ENCODE peak calls at places on chromosomes 11 and 22, in nine cellular contexts. One of them, this sample, is unnamed.
A peak's percentile ranks its signal among the peaks of the same experiment; 100 is the strongest.

GRCh38 chr11:35065566-35065965 is 73.4 kb upstream of the CD44 start:
- DNase-seq in hepatocyte: no peak
- DNase-seq in adrenal gland: no peak
- DNase-seq in transverse colon: no peak
- DNase-seq in fibroblast of lung: peak; percentile 29
- DNase-seq in tibial nerve: no peak
- DNase-seq in MM.1S: no peak
- DNase-seq in cardiac muscle cell: no peak
- DNase-seq in IMR-90: peak; percentile 59
- DNase-seq in this sample: no peak

GRCh38 chr11:58742981-58743880 is 11.5 kb upstream of the GLYAT start:
- DNase-seq in transverse colon: no peak
- DNase-seq in tibial nerve: no peak
- DNase-seq in hepatocyte: no peak
- DNase-seq in MM.1S: no peak
- DNase-seq in adrenal gland: no peak
- DNase-seq in IMR-90: no peak
- DNase-seq in cardiac muscle cell: no peak
- DNase-seq in fibroblast of lung: no peak
- DNase-seq in this sample: no peak

GRCh38 chr11:75355051-75355450 is 3.6 kb upstream of the ARRB1 start:
- DNase-seq in IMR-90: no peak
- DNase-seq in hepatocyte: no peak
- DNase-seq in adrenal gland: no peak
- DNase-seq in transverse colon: no peak
- DNase-seq in tibial nerve: no peak
- DNase-seq in cardiac muscle cell: no peak
- DNase-seq in MM.1S: no peak
- DNase-seq in fibroblast of lung: no peak
- DNase-seq in this sample: no peak

GRCh38 chr11:32932196-32932595 is 39.6 kb downstream of the QSER1 start:
- DNase-seq in adrenal gland: no peak
- DNase-seq in IMR-90: no peak
- DNase-seq in transverse colon: no peak
- DNase-seq in tibial nerve: no peak
- DNase-seq in cardiac muscle cell: no peak
- DNase-seq in fibroblast of lung: no peak
- DNase-seq in hepatocyte: no peak
- DNase-seq in MM.1S: no peak
- DNase-seq in this sample: no peak

GRCh38 chr11:94926698-94927237 is 46.6 kb downstream of the CWC15 start:
- DNase-seq in transverse colon: peak; percentile 43
- DNase-seq in hepatocyte: peak; percentile 49
- DNase-seq in tibial nerve: peak; percentile 85
- DNase-seq in MM.1S: no peak
- DNase-seq in fibroblast of lung: peak; percentile 98
- DNase-seq in IMR-90: peak; percentile 94
- DNase-seq in cardiac muscle cell: peak; percentile 98
- DNase-seq in adrenal gland: peak; percentile 85
- DNase-seq in this sample: peak; percentile 58

GRCh38 chr11:60762851-60763691 is 6.4 kb downstream of the MS4A15 start:
- DNase-seq in IMR-90: no peak
- DNase-seq in transverse colon: no peak
- DNase-seq in hepatocyte: peak; percentile 48
- DNase-seq in tibial nerve: no peak
- DNase-seq in adrenal gland: no peak
- DNase-seq in fibroblast of lung: no peak
- DNase-seq in MM.1S: peak; percentile 23
- DNase-seq in cardiac muscle cell: no peak
- DNase-seq in this sample: no peak

GRCh38 chr11:28107331-28107725 is 628 bp downstream of the KIF18A start:
- DNase-seq in MM.1S: peak; percentile 36
- DNase-seq in IMR-90: peak; percentile 37
- DNase-seq in transverse colon: no peak
- DNase-seq in cardiac muscle cell: peak; percentile 46
- DNase-seq in fibroblast of lung: no peak
- DNase-seq in hepatocyte: no peak
- DNase-seq in tibial nerve: no peak
- DNase-seq in adrenal gland: no peak
- DNase-seq in this sample: no peak

GRCh38 chr22:42972592-42973535 is 42.1 kb downstream of the PACSIN2 start:
- DNase-seq in IMR-90: no peak
- DNase-seq in MM.1S: no peak
- DNase-seq in hepatocyte: no peak
- DNase-seq in fibroblast of lung: no peak
- DNase-seq in cardiac muscle cell: no peak
- DNase-seq in adrenal gland: no peak
- DNase-seq in tibial nerve: no peak
- DNase-seq in transverse colon: peak; percentile 39
- DNase-seq in this sample: no peak

GRCh38 chr11:73320786-73321325 is 12.8 kb downstream of the ARHGEF17 start:
- DNase-seq in adrenal gland: no peak
- DNase-seq in fibroblast of lung: peak; percentile 65
- DNase-seq in cardiac muscle cell: peak; percentile 74
- DNase-seq in hepatocyte: no peak
- DNase-seq in tibial nerve: no peak
- DNase-seq in MM.1S: no peak
- DNase-seq in transverse colon: no peak
- DNase-seq in IMR-90: peak; percentile 40
- DNase-seq in this sample: no peak

GRCh38 chr22:48979482-48979881 is 848.2 kb downstream of the BRD1 start:
- DNase-seq in tibial nerve: no peak
- DNase-seq in transverse colon: no peak
- DNase-seq in adrenal gland: no peak
- DNase-seq in IMR-90: no peak
- DNase-seq in fibroblast of lung: no peak
- DNase-seq in MM.1S: no peak
- DNase-seq in cardiac muscle cell: no peak
- DNase-seq in hepatocyte: no peak
- DNase-seq in this sample: no peak

GRCh38 chr22:39472570-39473556 is 16.1 kb downstream of the MGAT3 start:
- DNase-seq in fibroblast of lung: no peak
- DNase-seq in transverse colon: peak; percentile 79
- DNase-seq in adrenal gland: no peak
- DNase-seq in hepatocyte: peak; percentile 75
- DNase-seq in IMR-90: no peak
- DNase-seq in cardiac muscle cell: peak; percentile 80
- DNase-seq in MM.1S: peak; percentile 89
- DNase-seq in tibial nerve: no peak
- DNase-seq in this sample: peak; percentile 43

DNA sequence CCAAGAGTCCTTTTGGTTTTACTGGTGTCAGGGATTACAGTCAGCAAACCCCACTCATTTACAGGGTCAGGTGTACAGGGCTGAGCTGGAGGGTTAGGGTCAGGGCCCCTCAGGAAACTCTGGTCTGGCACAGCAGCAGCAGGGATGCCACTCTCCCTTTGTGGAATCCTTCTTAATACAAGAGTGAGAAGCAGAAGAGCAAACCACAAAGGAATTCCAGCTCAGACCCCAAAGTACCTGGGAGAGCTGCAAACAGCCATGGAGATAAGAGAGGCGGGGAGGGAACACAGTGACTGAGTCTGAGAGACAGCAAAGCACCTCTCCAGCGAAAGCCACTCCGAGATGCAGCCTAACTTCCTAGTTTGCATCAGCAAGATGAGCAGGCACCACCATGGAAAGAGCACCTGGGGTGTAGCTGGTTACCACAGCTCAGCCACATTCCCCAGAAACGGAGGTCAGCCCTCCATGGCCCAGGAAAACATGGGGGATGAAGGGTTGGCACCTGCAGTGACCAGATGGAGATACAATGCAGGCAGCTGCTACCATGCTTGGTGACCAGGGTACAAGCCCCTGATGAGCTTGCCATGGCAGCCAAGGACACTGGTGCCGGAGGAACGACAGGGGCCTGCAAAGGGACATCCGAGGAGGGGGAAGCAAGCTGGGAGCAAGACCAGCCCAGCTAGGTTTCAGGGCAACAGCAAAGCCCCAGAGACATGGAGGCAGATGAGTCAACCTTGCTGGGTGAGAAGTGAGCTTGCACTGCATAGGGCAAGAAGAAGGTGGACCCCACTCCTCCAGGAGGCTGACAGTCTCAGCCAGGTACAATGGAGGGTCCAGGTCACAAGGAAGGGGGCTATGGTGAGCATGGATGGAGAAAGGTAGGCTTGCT is 3.9 kb downstream of the BET1L start:
- DNase-seq in transverse colon: no peak
- DNase-seq in MM.1S: no peak
- DNase-seq in hepatocyte: no peak
- DNase-seq in adrenal gland: peak; percentile 10
- DNase-seq in fibroblast of lung: no peak
- DNase-seq in tibial nerve: no peak
- DNase-seq in IMR-90: no peak
- DNase-seq in cardiac muscle cell: no peak
- DNase-seq in this sample: peak; percentile 9
- H3K4me1 ChIP-seq in transverse colon: peaks cover 14% of the 10 kb centered on the region
- H3K4me1 ChIP-seq in MM.1S: peaks cover 5% of the 10 kb centered on the region
- H3K4me1 ChIP-seq in hepatocyte: peaks cover 12% of the 10 kb centered on the region
- H3K4me1 ChIP-seq in adrenal gland: peaks cover 8% of the 10 kb centered on the region
- H3K4me1 ChIP-seq in fibroblast of lung: peaks cover 6% of the 10 kb centered on the region
- H3K4me1 ChIP-seq in tibial nerve: peaks cover 48% of the 10 kb centered on the region
- H3K4me1 ChIP-seq in IMR-90: peaks cover 9% of the 10 kb centered on the region
- H3K4me1 ChIP-seq in cardiac muscle cell: no peaks in the 10 kb centered on the region
- H3K4me1 ChIP-seq in this sample: peaks cover 12% of the 10 kb centered on the region

DNA sequence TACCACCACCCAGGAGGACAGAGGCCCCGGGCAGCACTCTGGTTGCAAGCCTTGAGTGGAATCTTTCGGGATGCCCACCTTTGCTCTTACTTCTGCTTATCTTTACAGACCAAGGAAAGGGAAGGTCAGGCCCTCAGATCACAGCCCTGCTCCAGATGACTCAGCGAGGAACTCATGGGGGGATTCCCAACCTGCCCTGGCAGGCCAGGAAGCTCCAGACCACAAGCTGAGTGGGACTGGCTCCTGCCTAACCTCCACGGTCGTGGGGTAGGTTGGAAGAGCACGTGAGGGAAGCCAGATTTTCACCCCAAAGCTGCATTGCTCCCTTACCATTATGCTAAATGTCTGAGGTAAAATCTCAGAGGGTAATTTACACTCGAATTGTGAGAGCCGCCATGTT is 11.8 kb downstream of the TBC1D10A start:
- DNase-seq in adrenal gland: no peak
- DNase-seq in MM.1S: no peak
- DNase-seq in hepatocyte: no peak
- DNase-seq in tibial nerve: no peak
- DNase-seq in transverse colon: no peak
- DNase-seq in cardiac muscle cell: no peak
- DNase-seq in IMR-90: peak; percentile 67
- DNase-seq in fibroblast of lung: no peak
- DNase-seq in this sample: no peak
- H3K4me1 ChIP-seq in adrenal gland: peaks cover 68% of the 10 kb centered on the region
- H3K4me1 ChIP-seq in MM.1S: peaks cover 16% of the 10 kb centered on the region
- H3K4me1 ChIP-seq in hepatocyte: peaks cover 35% of the 10 kb centered on the region
- H3K4me1 ChIP-seq in tibial nerve: peaks cover 97% of the 10 kb centered on the region
- H3K4me1 ChIP-seq in transverse colon: peaks cover 43% of the 10 kb centered on the region
- H3K4me1 ChIP-seq in cardiac muscle cell: peaks cover 11% of the 10 kb centered on the region
- H3K4me1 ChIP-seq in IMR-90: peaks cover 54% of the 10 kb centered on the region
- H3K4me1 ChIP-seq in fibroblast of lung: peaks cover 25% of the 10 kb centered on the region
- H3K4me1 ChIP-seq in this sample: peaks cover 67% of the 10 kb centered on the region

GRCh38 chr22:21613553-21614233 is 16.1 kb downstream of the YDJC start:
- DNase-seq in hepatocyte: no peak
- DNase-seq in tibial nerve: no peak
- DNase-seq in fibroblast of lung: no peak
- DNase-seq in MM.1S: no peak
- DNase-seq in transverse colon: no peak
- DNase-seq in cardiac muscle cell: no peak
- DNase-seq in IMR-90: no peak
- DNase-seq in adrenal gland: no peak
- DNase-seq in this sample: no peak
- H3K4me1 ChIP-seq in hepatocyte: no peaks in the 10 kb centered on the region
- H3K4me1 ChIP-seq in tibial nerve: peaks cover 10% of the 10 kb centered on the region
- H3K4me1 ChIP-seq in fibroblast of lung: no peaks in the 10 kb centered on the region
- H3K4me1 ChIP-seq in MM.1S: no peaks in the 10 kb centered on the region
- H3K4me1 ChIP-seq in transverse colon: no peaks in the 10 kb centered on the region
- H3K4me1 ChIP-seq in cardiac muscle cell: no peaks in the 10 kb centered on the region
- H3K4me1 ChIP-seq in IMR-90: peaks cover 3% of the 10 kb centered on the region
- H3K4me1 ChIP-seq in adrenal gland: no peaks in the 10 kb centered on the region
- H3K4me1 ChIP-seq in this sample: no peaks in the 10 kb centered on the region

GRCh38 chr11:45662096-45662664 is 3.2 kb downstream of the CHST1 start:
- DNase-seq in adrenal gland: no peak
- DNase-seq in MM.1S: no peak
- DNase-seq in tibial nerve: no peak
- DNase-seq in transverse colon: no peak
- DNase-seq in cardiac muscle cell: no peak
- DNase-seq in hepatocyte: no peak
- DNase-seq in IMR-90: no peak
- DNase-seq in fibroblast of lung: no peak
- DNase-seq in this sample: no peak

GRCh38 chr11:45664376-45665205 is 831 bp downstream of the CHST1 start:
- DNase-seq in tibial nerve: no peak
- DNase-seq in cardiac muscle cell: no peak
- DNase-seq in transverse colon: no peak
- DNase-seq in MM.1S: no peak
- DNase-seq in hepatocyte: no peak
- DNase-seq in adrenal gland: no peak
- DNase-seq in IMR-90: no peak
- DNase-seq in fibroblast of lung: no peak
- DNase-seq in this sample: no peak

GRCh38 chr11:45663486-45664375 is 1.7 kb downstream of the CHST1 start:
- DNase-seq in MM.1S: no peak
- DNase-seq in hepatocyte: no peak
- DNase-seq in cardiac muscle cell: no peak
- DNase-seq in adrenal gland: no peak
- DNase-seq in fibroblast of lung: no peak
- DNase-seq in IMR-90: peak; percentile 11
- DNase-seq in tibial nerve: no peak
- DNase-seq in transverse colon: no peak
- DNase-seq in this sample: no peak

GRCh38 chr11:45661417-45662055 is 3.9 kb downstream of the CHST1 start:
- DNase-seq in MM.1S: no peak
- DNase-seq in cardiac muscle cell: no peak
- DNase-seq in adrenal gland: no peak
- DNase-seq in IMR-90: no peak
- DNase-seq in transverse colon: no peak
- DNase-seq in hepatocyte: no peak
- DNase-seq in fibroblast of lung: no peak
- DNase-seq in tibial nerve: no peak
- DNase-seq in this sample: no peak

DNA sequence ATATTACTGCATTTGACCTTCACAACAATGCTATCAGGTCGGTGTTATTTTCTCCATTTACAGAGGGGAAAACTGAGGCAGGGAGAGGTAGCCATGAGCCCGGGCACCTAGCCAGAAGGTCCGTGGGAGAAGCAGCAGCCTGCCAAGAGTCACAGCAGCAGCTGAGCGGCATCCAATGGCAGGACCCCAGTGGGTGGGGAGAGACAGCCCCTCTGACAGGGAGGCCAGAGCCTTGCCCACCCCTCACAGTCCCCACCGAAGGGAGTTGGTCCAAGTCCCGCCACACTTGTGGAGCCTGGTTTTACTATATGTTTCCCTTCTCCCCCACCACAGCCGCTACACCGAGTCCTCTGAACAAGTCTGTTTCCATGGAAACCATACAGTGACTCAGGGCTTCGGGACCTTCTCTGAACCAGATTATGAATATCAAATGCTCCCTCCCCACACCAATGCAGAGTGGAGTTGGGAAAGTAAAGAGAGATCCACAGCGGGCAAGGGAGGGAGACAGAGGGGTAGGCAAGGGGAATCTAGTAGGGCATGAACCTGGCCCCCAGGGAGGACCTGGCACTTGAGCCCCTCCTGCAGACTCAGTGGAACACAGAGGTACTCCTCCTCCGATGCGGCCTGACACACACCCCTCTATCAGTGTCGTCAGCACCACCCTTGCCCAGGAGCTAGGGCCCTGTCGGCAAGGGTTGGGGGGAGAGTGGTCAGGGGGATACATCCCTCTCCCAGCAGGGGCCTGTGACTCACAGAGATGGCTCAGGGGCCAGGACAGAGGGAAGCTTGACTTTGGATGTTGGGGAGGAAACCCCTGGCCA is 2.5 kb downstream of the CHST1 start:
- DNase-seq in adrenal gland: no peak
- DNase-seq in hepatocyte: peak; percentile 76
- DNase-seq in fibroblast of lung: peak; percentile 88
- DNase-seq in MM.1S: peak; percentile 27
- DNase-seq in transverse colon: no peak
- DNase-seq in IMR-90: peak; percentile 89
- DNase-seq in tibial nerve: no peak
- DNase-seq in cardiac muscle cell: peak; percentile 94
- DNase-seq in this sample: no peak
- H3K4me1 ChIP-seq in adrenal gland: peaks cover 11% of the 10 kb centered on the region
- H3K4me1 ChIP-seq in hepatocyte: peaks cover 21% of the 10 kb centered on the region
- H3K4me1 ChIP-seq in fibroblast of lung: peaks cover 15% of the 10 kb centered on the region
- H3K4me1 ChIP-seq in MM.1S: no peaks in the 10 kb centered on the region
- H3K4me1 ChIP-seq in transverse colon: peaks cover 12% of the 10 kb centered on the region
- H3K4me1 ChIP-seq in IMR-90: peaks cover 4% of the 10 kb centered on the region
- H3K4me1 ChIP-seq in tibial nerve: peaks cover 50% of the 10 kb centered on the region
- H3K4me1 ChIP-seq in cardiac muscle cell: peaks cover 14% of the 10 kb centered on the region
- H3K4me1 ChIP-seq in this sample: peaks cover 9% of the 10 kb centered on the region